ENCODE peak calls at places on chromosomes 11 and 22, in four cellular contexts. W is uterus, Q is H9, M is A549. E is an unnamed sample.

GRCh38 chr11:109374441-109374840 is 47.5 kb upstream of the C11orf87 start:
- DNase-seq in W (no peak), Q (no peak), M (no peak), E (no peak)

GRCh38 chr11:130585545-130585944 is 137.1 kb downstream of the ADAMTS15 start:
- DNase-seq in W (no peak), Q (no peak), M (peak), E (no peak)

GRCh38 chr11:10752061-10752460 is 1.0 kb downstream of the CTR9 start:
- DNase-seq in W (no peak), Q (no peak), M (no peak), E (no peak)

GRCh38 chr11:32358729-32359128 is 76.6 kb downstream of the WT1 start:
- DNase-seq in W (peak), Q (no peak), M (no peak), E (no peak)

GRCh38 chr11:61635787-61636186 is 44.4 kb upstream of the DAGLA start:
- DNase-seq in W (no peak), Q (no peak), M (no peak), E (no peak)

GRCh38 chr11:125626381-125626950 is 1.5 kb downstream of the CHEK1 start:
- DNase-seq in W (no peak), Q (no peak), M (no peak), E (no peak)

GRCh38 chr22:42544686-42545085 is 9.1 kb upstream of the SERHL2 start:
- DNase-seq in W (no peak), Q (no peak), M (peak), E (no peak)

GRCh38 chr11:68351450-68352275 is 39.3 kb downstream of the LRP5 start:
- DNase-seq in W (no peak), Q (no peak), M (peak), E (no peak)

GRCh38 chr22:49550766-49551362 is 276.8 kb downstream of the BRD1 start:
- DNase-seq in W (no peak), Q (no peak), M (no peak), E (no peak)
- TF ChIP-seq CTCF in W (no peak), Q (peak), M (no peak), E (no peak)

GRCh38 chr11:82176945-82177344 is 556.7 kb downstream of the FAM181B start:
- DNase-seq in W (no peak), Q (no peak), M (no peak), E (no peak)

GRCh38 chr11:82176365-82176764 is 557.3 kb downstream of the FAM181B start:
- DNase-seq in W (no peak), Q (no peak), M (no peak), E (no peak)

DNA sequence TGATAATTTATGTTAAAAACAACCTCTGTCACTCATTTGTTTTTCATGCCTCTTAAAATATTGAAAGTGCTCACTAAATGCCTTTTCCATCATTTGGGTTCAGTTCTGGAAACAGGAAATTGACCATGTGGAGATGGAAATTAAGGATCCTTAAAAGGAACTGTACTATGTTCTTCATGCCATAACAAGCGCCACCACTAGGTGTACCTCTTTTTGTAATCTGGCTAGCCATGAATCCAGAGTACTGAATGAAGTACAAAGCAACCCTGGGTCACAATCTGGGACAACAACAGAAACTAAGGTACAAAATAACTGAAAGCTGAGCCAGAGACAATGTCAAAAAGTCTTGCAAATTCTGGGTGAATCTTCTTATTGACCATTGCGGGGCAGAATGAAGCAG is 559.1 kb downstream of the FAM181B start:
- DNase-seq in W (no peak), Q (no peak), M (peak), E (no peak)
- TF ChIP-seq CTCF in W (no peak), Q (peak), M (no peak), E (peak)

GRCh38 chr11:128757235-128757711 is 63.4 kb downstream of the FLI1 start:
- DNase-seq in W (no peak), Q (peak), M (peak), E (no peak)
- TF ChIP-seq CTCF in W (no peak), Q (peak), M (no peak), E (peak)

DNA sequence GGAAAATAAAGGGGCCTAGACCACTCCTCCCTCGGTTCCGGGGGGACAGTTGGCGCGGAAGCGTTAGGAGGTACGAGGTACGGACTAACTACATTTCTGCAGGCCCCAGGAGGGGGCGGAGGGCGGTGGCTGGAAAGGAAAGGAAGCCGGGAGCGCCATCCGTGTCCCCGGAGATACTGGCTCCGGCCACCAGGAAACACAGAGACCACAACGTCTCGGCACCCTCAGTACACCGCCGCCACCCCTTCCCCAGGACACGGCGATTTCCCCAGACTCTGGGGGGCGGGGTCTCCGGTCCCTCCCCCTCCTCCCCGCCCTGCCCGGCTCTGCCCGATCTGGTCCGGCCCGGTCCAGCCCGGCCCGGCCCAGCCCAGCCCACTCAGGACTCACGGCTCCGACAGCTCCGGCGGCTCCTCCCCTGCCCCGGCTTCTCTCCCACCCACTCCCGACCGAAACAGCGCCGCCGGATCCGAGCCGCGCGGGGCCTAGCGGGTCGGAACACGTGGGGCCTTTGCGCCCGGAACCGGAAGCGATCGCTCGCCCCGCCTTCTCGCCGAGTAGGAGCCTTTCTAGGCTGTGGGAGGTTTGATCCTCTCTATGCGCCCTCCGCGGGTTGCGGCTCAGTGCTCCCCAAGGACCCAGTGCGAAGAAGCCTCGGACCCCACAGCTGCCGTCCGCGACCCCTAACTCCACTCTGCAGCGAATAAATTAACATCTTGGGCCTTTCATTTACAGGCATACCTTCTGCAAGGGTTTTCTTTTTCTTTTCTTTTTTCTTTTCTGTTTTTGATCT is at the start of gene ZNF202:
- DNase-seq in W (peak), Q (peak), M (peak), E (peak)
- TF ChIP-seq CTCF in W (no peak), Q (peak), M (no peak), E (peak)

DNA sequence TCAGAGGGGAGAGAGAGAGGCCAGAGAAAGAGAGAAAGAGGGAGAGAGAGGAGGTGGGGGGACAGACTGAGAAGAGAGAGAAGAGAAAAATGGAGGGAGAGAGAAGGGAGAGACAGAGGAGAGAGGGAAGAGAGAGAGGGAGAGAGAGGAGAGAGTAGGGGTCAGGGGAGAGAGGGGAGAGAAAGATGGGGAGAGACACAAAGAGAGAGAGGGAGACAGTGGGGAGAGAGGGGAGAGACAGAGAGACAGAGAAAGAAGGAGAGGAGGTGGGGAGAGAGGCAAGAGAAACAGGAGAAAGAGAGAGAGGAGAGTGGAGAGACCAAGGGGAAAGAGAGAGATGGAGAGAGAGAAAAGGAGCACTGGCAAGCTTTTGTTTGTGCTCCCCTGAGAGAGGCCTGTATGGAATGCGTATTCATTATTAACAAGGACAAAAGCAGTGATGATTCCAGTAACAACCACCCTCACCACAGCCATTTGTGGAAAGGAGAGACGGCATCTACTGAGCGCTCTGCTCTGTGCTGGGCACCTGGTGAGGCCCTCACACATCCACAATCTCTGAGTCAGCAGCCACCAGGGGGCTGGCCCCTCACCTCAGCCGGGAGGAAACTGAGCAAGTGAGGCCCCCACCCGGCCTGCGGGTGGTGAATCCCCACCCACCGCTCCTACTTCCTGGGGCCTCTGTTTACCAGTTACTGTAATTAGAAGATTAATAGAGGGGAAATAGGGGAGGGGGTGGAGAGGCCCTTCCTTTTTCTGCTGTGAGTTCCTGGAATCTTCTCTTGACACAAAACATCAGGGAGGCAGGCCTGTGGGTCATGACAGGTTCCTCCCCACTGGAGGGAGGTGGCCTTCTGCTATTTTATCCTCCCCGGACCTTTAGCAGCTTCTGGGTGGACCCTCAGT is 14.7 kb upstream of the MIAT start:
- DNase-seq in W (no peak), Q (peak), M (no peak), E (no peak)
- TF ChIP-seq CTCF in W (no peak), Q (peak), M (no peak), E (no peak)

GRCh38 chr11:36540998-36541397 is 26.8 kb upstream of the RAG1 start:
- DNase-seq in W (no peak), Q (peak), M (peak), E (no peak)
- TF ChIP-seq CTCF in W (no peak), Q (peak), M (peak), E (peak)

GRCh38 chr11:63682045-63682915 is 980 bp downstream of the RTN3 start:
- DNase-seq in W (peak), Q (peak), M (peak), E (no peak)
- TF ChIP-seq CTCF in W (peak), Q (peak), M (no peak), E (peak)

GRCh38 chr11:128603752-128604472 is 16.6 kb upstream of the ETS1 start:
- DNase-seq in W (no peak), Q (no peak), M (no peak), E (no peak)
- TF ChIP-seq CTCF in W (no peak), Q (no peak), M (no peak), E (peak)

E was measured in chondrocyte.